ENCODE peak calls at places on chromosomes 16 and 17, in eight cellular contexts. R, S, F, O, T, A, E and G are unnamed samples.

GRCh38 chr17:74690409-74690825 is 22.3 kb downstream of the CD300LF start:
- DNase-seq in R (no peak), S (no peak), F (no peak), O (no peak), T (no peak), A (no peak), E (peak), G (peak)

GRCh38 chr17:83173180-83173996 is 94.0 kb downstream of the METRNL start:
- DNase-seq in R (no peak), S (no peak), F (no peak), O (no peak), T (no peak), A (no peak), E (peak), G (no peak)

GRCh38 chr17:320809-321385 is 31.7 kb downstream of the RPH3AL start:
- DNase-seq in R (no peak), S (peak), F (no peak), O (no peak), T (no peak), A (peak), E (peak), G (no peak)

GRCh38 chr17:43092891-43093290 is 32.3 kb downstream of the BRCA1 start:
- DNase-seq in R (no peak), S (no peak), F (no peak), O (no peak), T (no peak), A (no peak), E (no peak), G (no peak)

GRCh38 chr17:2084129-2084765 is 29.3 kb downstream of the HIC1 start:
- DNase-seq in R (peak), S (no peak), F (no peak), O (no peak), T (peak), A (no peak), E (peak), G (no peak)

GRCh38 chr17:35747540-35748017 is 5.5 kb downstream of the GAS2L2 start:
- DNase-seq in R (peak), S (peak), F (peak), O (peak), T (peak), A (peak), E (peak), G (peak)

GRCh38 chr17:40072481-40073346 is 9.9 kb downstream of the THRA start:
- DNase-seq in R (peak), S (no peak), F (no peak), O (no peak), T (peak), A (no peak), E (peak), G (no peak)

GRCh38 chr17:83203073-83203471 is 123.7 kb downstream of the METRNL start:
- DNase-seq in R (no peak), S (no peak), F (no peak), O (no peak), T (no peak), A (no peak), E (peak), G (no peak)

GRCh38 chr16:11306997-11307638 is 26.0 kb upstream of the PRM1 start:
- DNase-seq in R (no peak), S (no peak), F (no peak), O (no peak), T (no peak), A (no peak), E (peak), G (no peak)

GRCh38 chr17:40870136-40870535 is 3.1 kb upstream of the KRT12 start:
- DNase-seq in R (no peak), S (no peak), F (no peak), O (no peak), T (no peak), A (no peak), E (no peak), G (no peak)

GRCh38 chr17:38654411-38655398 is 20.1 kb downstream of the EPOP start:
- DNase-seq in R (no peak), S (no peak), F (no peak), O (no peak), T (no peak), A (peak), E (no peak), G (no peak)

GRCh38 chr16:1097800-1098199 is 1.8 kb upstream of the C1QTNF8 start:
- DNase-seq in R (no peak), S (no peak), F (no peak), O (no peak), T (no peak), A (no peak), E (no peak), G (no peak)

GRCh38 chr17:12789075-12789975 is at the start of gene ARHGAP44:
- DNase-seq in R (peak), S (peak), F (peak), O (no peak), T (peak), A (peak), E (peak), G (peak)

GRCh38 chr16:87897563-87898505 is 28.5 kb upstream of the SLC7A5 start:
- DNase-seq in R (no peak), S (no peak), F (no peak), O (no peak), T (no peak), A (no peak), E (no peak), G (peak)

GRCh38 chr17:29145289-29146058 is 34.7 kb downstream of the MYO18A start:
- DNase-seq in R (peak), S (peak), F (no peak), O (peak), T (peak), A (peak), E (peak), G (peak)

GRCh38 chr17:65121916-65122821 is 15.0 kb upstream of the RGS9 start:
- DNase-seq in R (no peak), S (no peak), F (no peak), O (peak), T (peak), A (no peak), E (no peak), G (peak)

GRCh38 chr16:50809561-50809960 is 67.7 kb downstream of the CYLD start:
- DNase-seq in R (no peak), S (no peak), F (no peak), O (no peak), T (no peak), A (no peak), E (no peak), G (no peak)

GRCh38 chr16:70664325-70665112 is 18.2 kb downstream of the IL34 start:
- DNase-seq in R (peak), S (no peak), F (no peak), O (no peak), T (no peak), A (peak), E (peak), G (no peak)

GRCh38 chr16:69106491-69107291 is 1.2 kb downstream of the HAS3 start:
- DNase-seq in R (peak), S (peak), F (no peak), O (no peak), T (no peak), A (peak), E (no peak), G (no peak)

GRCh38 chr16:11639925-11640899 is 28.0 kb upstream of the SNN start:
- DNase-seq in R (no peak), S (peak), F (peak), O (no peak), T (peak), A (peak), E (peak), G (no peak)

GRCh38 chr17:18025596-18026407 is 13.2 kb downstream of the ATPAF2 start:
- DNase-seq in R (no peak), S (no peak), F (no peak), O (no peak), T (peak), A (no peak), E (no peak), G (no peak)

GRCh38 chr16:58011652-58012051 is 10.4 kb downstream of the USB1 start:
- DNase-seq in R (no peak), S (no peak), F (no peak), O (no peak), T (no peak), A (no peak), E (peak), G (no peak)

GRCh38 chr16:30570621-30571443 is 682 bp downstream of the ZNF688 start:
- DNase-seq in R (peak), S (peak), F (no peak), O (no peak), T (no peak), A (peak), E (peak), G (no peak)

GRCh38 chr16:11249233-11250061 is 6.6 kb downstream of the SOCS1 start:
- DNase-seq in R (no peak), S (no peak), F (no peak), O (no peak), T (no peak), A (peak), E (no peak), G (no peak)

GRCh38 chr17:2799653-2800052 is 3.4 kb downstream of the RAP1GAP2 start:
- DNase-seq in R (no peak), S (no peak), F (no peak), O (no peak), T (no peak), A (no peak), E (no peak), G (no peak)

GRCh38 chr16:68910051-68910450 is 66.7 kb downstream of the TANGO6 start:
- DNase-seq in R (no peak), S (peak), F (no peak), O (no peak), T (no peak), A (no peak), E (no peak), G (no peak)

DNA sequence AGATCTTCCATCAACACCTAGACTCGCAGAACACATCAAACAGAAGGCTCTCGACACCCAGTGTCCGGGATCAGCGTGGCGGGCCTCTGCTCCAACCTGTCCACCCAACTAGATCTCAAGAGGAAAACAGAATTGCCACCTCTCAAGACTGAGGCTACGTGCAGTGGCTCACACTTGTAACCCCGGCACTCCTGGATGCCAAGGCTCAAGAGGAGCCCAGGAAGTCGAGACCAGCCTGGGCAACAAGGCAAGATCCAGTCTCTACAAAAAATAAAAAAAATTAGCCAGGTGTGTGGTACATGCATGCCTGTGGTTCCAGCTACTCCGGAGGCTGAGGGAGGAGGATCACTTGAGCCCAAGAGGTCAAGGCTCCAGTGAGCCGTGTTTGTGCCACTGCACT is 132.6 kb downstream of the ZFHX3 start:
- DNase-seq in R (no peak), S (no peak), F (no peak), O (no peak), T (no peak), A (no peak), E (no peak), G (no peak)
- H3K27ac ChIP-seq in R (no peak), S (no peak), F (no peak), O (no peak), T (no peak), A (no peak), E (no peak), G (no peak)

GRCh38 chr16:67663877-67664222 is 2.7 kb downstream of the ENKD1 start:
- DNase-seq in R (no peak), S (no peak), F (no peak), O (no peak), T (no peak), A (no peak), E (no peak), G (no peak)

GRCh38 chr16:67661864-67662652 is 1.3 kb downstream of the PARD6A start:
- DNase-seq in R (no peak), S (no peak), F (no peak), O (no peak), T (no peak), A (no peak), E (no peak), G (no peak)

GRCh38 chr16:67664258-67664657 is 2.3 kb downstream of the ENKD1 start:
- DNase-seq in R (no peak), S (no peak), F (no peak), O (no peak), T (no peak), A (no peak), E (no peak), G (no peak)

GRCh38 chr16:67662653-67663010 is 1.9 kb downstream of the PARD6A start:
- DNase-seq in R (no peak), S (no peak), F (no peak), O (no peak), T (no peak), A (no peak), E (no peak), G (no peak)

DNA sequence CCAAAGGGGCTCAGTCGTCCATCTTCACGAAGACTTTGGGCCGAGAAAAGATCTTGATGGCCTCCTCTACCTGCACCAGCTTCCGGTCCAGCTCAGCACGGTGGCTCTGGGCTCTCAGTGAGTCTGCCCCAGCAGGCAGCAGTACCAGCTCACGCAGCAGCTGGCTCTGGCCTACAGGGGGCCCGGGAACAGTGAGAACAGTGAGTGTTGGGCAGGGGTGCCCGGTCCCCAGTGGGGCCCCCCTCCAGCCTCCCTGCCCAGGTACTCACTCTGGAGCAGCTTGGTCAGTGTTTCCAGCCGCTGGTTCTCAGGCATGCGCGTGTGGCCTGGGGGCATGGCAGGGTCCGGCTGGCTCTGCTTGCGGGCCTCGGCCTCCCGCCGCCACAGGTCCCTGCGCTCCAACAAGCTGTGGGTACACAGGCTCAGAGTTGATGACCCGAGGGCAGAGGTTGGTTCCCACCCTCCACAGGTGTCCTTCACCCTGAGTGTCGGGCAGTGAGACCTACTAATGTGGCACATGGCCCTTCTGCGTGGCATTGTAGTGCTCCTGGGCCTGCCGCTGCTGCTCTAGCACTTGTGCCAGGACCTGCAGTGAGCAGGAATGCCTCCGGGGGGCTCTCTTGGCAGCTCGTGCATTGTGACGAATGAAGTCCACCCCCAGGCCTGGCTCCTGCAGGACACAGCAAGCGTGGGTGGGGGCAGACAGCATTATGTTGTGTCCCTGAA is 2.6 kb downstream of the PARD6A start:
- DNase-seq in R (peak), S (peak), F (peak), O (no peak), T (no peak), A (peak), E (no peak), G (peak)
- TF ChIP-seq CTCF in R (peak), S (peak), F (peak), O (no peak), T (peak), A (peak), E (no peak), G (peak)

GRCh38 chr17:71189493-71189831 is 931.4 kb upstream of the SOX9 start:
- DNase-seq in R (no peak), S (no peak), F (no peak), O (no peak), T (no peak), A (no peak), E (no peak), G (no peak)
- TF ChIP-seq EZH2phosphoT487 in R (no peak), S (no peak), F (no peak), O (no peak), T (no peak), A (no peak), E (no peak), G (no peak)

GRCh38 chr17:63762106-63763078 is 11.0 kb downstream of the CCDC47 start:
- DNase-seq in R (no peak), S (no peak), F (no peak), O (no peak), T (no peak), A (no peak), E (no peak), G (no peak)
- H3K27ac ChIP-seq in R (no peak), S (no peak), F (no peak), O (no peak), T (no peak), A (no peak), E (peak), G (no peak)